ENCODE peak calls at places on chromosomes 13 and 19, in six cellular contexts. Q is IMR-90, H is H9, I is trophoblast cell, S is H1, Y is mesenchymal stem cell. W is an unnamed sample.

GRCh38 chr19:29694166-29694565 is 20.9 kb downstream of the C19orf12 start:
- DNase-seq in Q (no peak), H (no peak), I (no peak), S (no peak), Y (no peak), W (no peak)

GRCh38 chr19:49795615-49796014 is 17.5 kb downstream of the FUZ start:
- DNase-seq in Q (no peak), H (no peak), I (no peak), S (no peak), Y (no peak), W (no peak)

GRCh38 chr19:30450101-30450500 is 77.9 kb downstream of the ZNF536 start:
- DNase-seq in Q (no peak), H (peak), I (no peak), S (no peak), Y (no peak), W (peak)

GRCh38 chr19:30236006-30236405 is 136.2 kb upstream of the ZNF536 start:
- DNase-seq in Q (no peak), H (no peak), I (no peak), S (no peak), Y (no peak), W (no peak)

GRCh38 chr13:91154553-91154952 is 192.9 kb upstream of the MIR17HG start:
- DNase-seq in Q (no peak), H (no peak), I (peak), S (no peak), Y (peak), W (no peak)

GRCh38 chr13:33205804-33206221 is 79.7 kb downstream of the STARD13 start:
- DNase-seq in Q (peak), H (no peak), I (no peak), S (no peak), Y (peak), W (no peak)

GRCh38 chr19:45863840-45864628 is at the start of gene FOXA3:
- DNase-seq in Q (peak), H (peak), I (peak), S (peak), Y (peak), W (no peak)

GRCh38 chr13:42001580-42001979 is 40.7 kb upstream of the VWA8 start:
- DNase-seq in Q (peak), H (peak), I (peak), S (peak), Y (peak), W (no peak)

GRCh38 chr19:13082192-13083007 is 20.3 kb downstream of the LYL1 start:
- DNase-seq in Q (peak), H (peak), I (peak), S (no peak), Y (peak), W (no peak)

GRCh38 chr13:106373304-106373988 is 162.0 kb downstream of the EFNB2 start:
- DNase-seq in Q (no peak), H (no peak), I (no peak), S (no peak), Y (peak), W (no peak)

GRCh38 chr19:13984186-13984585 is 21.9 kb downstream of the RFX1 start:
- DNase-seq in Q (no peak), H (no peak), I (no peak), S (no peak), Y (no peak), W (no peak)

GRCh38 chr13:98780451-98780850 is 28.0 kb upstream of the SLC15A1 start:
- DNase-seq in Q (no peak), H (no peak), I (no peak), S (no peak), Y (no peak), W (no peak)

DNA sequence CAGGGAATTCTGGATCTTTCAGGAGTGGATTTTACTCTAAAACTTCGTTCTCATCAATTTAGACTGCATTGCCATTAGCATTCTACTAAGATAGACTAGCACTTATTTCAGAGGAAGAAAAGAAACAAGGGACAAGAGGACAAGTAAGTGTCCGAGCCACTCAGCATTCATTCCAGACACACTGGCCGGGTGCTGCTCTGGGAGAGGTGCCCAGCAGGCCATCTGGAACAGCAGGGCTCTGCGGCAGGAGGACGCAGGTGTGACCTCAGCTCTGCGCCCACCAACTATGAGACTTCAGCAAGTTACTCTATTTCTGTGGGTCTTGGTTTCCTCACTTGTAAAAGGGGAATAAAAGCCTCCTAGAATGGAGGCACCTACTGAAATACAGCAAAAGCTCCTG is 4.2 kb downstream of the EPS15L1 start:
- DNase-seq in Q (no peak), H (no peak), I (no peak), S (no peak), Y (no peak), W (no peak)
- H3K27ac ChIP-seq in Q (no peak), H (no peak), I (no peak), S (no peak), Y (no peak), W (no peak)

GRCh38 chr13:76874466-76874865 is 11.7 kb downstream of the KCTD12 start:
- DNase-seq in Q (no peak), H (no peak), I (no peak), S (no peak), Y (no peak), W (no peak)
- H3K4me2 ChIP-seq in Q (no peak), H (no peak), I (no peak), S (no peak), Y (no peak), W (no peak)

DNA sequence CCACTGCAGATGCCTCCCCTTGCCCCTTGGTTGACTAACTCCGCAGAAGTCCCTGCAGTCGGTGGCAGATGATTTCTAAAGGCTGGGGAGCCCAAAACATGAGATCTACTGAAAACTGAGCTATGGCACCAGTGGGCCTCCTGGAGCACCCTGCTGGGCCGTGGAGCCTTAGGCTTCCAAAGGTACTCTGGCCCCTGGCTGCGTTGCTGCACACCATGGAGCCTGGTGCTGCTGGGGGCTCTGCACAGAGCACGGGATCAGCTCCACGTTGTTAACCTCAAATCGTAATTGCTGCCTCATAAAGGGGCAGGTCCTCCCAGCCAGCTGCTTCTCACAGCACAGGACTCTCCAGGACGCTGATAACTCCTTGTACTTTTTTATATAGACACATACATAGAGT is 357.5 kb downstream of the NALCN start:
- DNase-seq in Q (no peak), H (no peak), I (no peak), S (no peak), Y (no peak), W (no peak)
- H4K91ac ChIP-seq in Q (no peak), H (no peak), I (no peak), S (no peak), Y (no peak), W (no peak)

DNA sequence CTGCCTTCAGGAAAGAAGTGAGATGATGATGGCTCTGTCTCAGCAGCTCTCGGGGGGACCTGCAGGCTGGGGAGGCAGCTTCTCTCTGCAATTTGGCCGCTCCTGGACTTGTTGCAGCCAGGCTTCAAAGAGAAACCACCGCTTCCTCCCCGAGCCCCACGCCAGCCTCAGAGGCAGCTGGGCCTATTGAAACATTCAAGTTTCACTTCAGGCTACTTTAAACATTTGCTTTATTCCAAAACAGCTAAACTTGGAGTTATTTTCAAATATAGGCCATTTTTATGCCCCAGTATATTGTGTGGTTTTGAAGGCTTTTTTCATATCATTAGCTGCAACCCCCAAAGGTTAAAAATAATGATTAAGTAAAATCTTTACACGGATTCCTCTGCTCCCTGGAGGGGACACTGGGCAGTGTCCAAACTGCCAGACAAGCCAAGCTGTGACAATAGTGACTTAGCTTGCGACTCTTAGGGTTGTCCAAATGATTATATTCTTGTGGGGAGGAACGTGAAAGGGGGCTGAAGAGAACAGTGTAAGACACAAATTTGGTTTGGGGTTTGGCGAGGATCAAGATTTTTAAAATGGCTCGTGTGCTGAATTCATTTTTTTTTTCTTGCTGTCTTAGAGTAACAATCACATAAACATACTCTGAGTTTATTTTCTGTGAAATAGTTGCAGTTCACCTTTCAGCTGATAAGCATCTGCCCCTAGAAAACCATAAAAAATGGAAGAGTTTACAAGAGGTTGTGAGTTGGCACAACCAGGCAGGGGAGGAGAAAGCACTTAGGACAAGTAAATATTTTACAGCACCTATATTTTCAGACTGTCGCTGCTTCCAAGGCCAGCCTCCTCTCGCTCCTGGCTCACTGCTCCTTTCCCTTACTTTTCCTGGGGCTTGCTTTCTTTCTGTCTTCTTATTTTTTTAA is 330.6 kb downstream of the DLEU7 start:
- DNase-seq in Q (peak), H (no peak), I (no peak), S (no peak), Y (peak), W (no peak)
- H3K27ac ChIP-seq in Q (peak), H (no peak), I (peak), S (no peak), Y (no peak), W (no peak)

GRCh38 chr19:1471514-1472107 is 7.4 kb downstream of the C19orf25 start:
- DNase-seq in Q (no peak), H (no peak), I (no peak), S (no peak), Y (no peak), W (no peak)
- H3K4me2 ChIP-seq in Q (no peak), H (no peak), I (no peak), S (peak), Y (no peak), W (peak)

DNA sequence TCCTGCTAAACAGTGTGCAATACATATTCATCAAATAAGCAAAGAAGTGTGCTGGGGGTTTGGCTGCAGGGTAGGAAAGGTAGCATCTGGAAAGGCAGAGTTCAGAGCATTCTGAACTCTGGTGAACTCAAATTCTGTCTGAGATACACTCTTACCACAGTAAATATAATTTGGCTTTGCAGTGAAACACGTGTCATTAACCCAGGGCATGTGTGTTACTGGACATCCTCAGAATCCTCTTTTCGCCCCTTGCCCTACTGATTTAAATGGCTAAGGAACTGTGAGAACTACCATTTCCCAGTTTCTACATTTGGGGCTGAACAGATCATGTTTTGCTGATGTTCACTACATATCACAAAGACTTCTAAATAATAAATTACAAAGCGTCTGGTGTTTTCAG is 562.8 kb upstream of the SGCG start:
- DNase-seq in Q (no peak), H (no peak), I (no peak), S (no peak), Y (no peak), W (no peak)
- H4K91ac ChIP-seq in Q (no peak), H (no peak), I (no peak), S (no peak), Y (no peak), W (no peak)

GRCh38 chr19:3586707-3587346 is 1.5 kb downstream of the GIPC3 start:
- DNase-seq in Q (no peak), H (no peak), I (no peak), S (no peak), Y (no peak), W (no peak)

GRCh38 chr19:3589949-3590348 is 4.7 kb downstream of the GIPC3 start:
- DNase-seq in Q (no peak), H (no peak), I (no peak), S (no peak), Y (no peak), W (no peak)

GRCh38 chr19:3591876-3592613 is 6.8 kb downstream of the GIPC3 start:
- DNase-seq in Q (no peak), H (no peak), I (no peak), S (no peak), Y (no peak), W (no peak)

GRCh38 chr19:3590991-3591659 is 5.8 kb downstream of the GIPC3 start:
- DNase-seq in Q (no peak), H (no peak), I (no peak), S (no peak), Y (no peak), W (no peak)

GRCh38 chr19:3589439-3589838 is 4.2 kb downstream of the GIPC3 start:
- DNase-seq in Q (no peak), H (no peak), I (no peak), S (no peak), Y (no peak), W (no peak)
- H3K27ac ChIP-seq in Q (no peak), H (no peak), I (no peak), S (no peak), Y (no peak), W (no peak)

GRCh38 chr19:41323023-41323422 is 13.1 kb downstream of the CCDC97 start:
- DNase-seq in Q (peak), H (no peak), I (peak), S (no peak), Y (peak), W (no peak)
- H3K4me2 ChIP-seq in Q (peak), H (no peak), I (peak), S (no peak), Y (peak), W (no peak)

DNA sequence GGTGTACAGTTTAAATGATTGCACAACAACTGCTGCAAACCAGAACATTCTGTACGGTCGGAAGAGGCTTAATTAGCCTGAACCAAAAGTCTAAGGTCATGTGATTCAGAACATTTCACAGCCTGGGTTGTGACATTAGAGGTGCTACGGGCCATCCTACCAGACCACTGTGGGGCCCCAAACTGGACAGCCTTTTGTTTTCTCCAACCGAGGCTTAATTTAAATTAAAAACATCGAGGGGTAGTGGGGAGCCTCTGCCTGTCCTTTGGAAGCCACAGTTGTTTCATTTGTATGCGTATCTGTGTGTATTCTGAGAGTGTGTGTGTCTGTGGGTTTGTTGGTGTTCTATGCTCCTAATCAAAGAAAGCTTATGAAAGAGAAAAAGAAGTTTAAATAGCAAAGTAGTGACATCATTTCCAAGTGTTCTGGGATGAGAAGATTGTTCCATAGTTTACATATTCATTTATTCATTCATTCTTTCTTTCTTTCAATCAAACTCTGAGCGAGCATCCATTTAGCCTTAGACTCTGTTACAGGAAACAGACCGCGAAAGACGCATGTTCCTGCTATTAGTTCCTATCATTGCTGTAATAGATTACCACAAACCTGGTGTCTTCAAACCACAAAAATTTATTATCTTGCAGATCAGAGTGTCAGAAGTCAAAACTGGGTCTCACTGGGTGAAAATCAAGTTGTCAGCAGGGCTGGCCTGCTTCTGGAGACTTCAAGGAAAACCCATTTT is 444.8 kb downstream of the FOXO1 start:
- DNase-seq in Q (no peak), H (no peak), I (peak), S (no peak), Y (peak), W (no peak)
- H4K91ac ChIP-seq in Q (no peak), H (no peak), I (no peak), S (no peak), Y (no peak), W (no peak)

GRCh38 chr19:18101268-18101667 is 3.7 kb downstream of the MAST3 start:
- DNase-seq in Q (no peak), H (no peak), I (no peak), S (no peak), Y (no peak), W (no peak)
- H3K27ac ChIP-seq in Q (no peak), H (no peak), I (no peak), S (no peak), Y (no peak), W (peak)

W was measured in neuronal stem cell.